ENCODE peak calls at places on chromosomes 5 and 9, in eight cellular contexts. R, C, K, Z, P, T, N and E are unnamed samples.

GRCh38 chr9:132005896-132006295 is 73.8 kb downstream of the MED27 start:
- DNase-seq in R (no peak), C (no peak), K (peak), Z (no peak), P (no peak), T (no peak), N (no peak), E (no peak)

GRCh38 chr9:116860509-116861120 is 173.5 kb downstream of the TRIM32 start:
- DNase-seq in R (peak), C (peak), K (peak), Z (no peak), P (peak), T (no peak), N (no peak), E (peak)

GRCh38 chr9:38205279-38205678 is 136.3 kb upstream of the SHB start:
- DNase-seq in R (no peak), C (no peak), K (no peak), Z (no peak), P (no peak), T (peak), N (no peak), E (no peak)

GRCh38 chr9:73643379-73644013 is 491.8 kb downstream of the ANXA1 start:
- DNase-seq in R (no peak), C (no peak), K (peak), Z (no peak), P (no peak), T (no peak), N (no peak), E (no peak)

GRCh38 chr5:135843571-135844337 is 9.3 kb downstream of the SLC25A48 start:
- DNase-seq in R (no peak), C (no peak), K (no peak), Z (no peak), P (no peak), T (no peak), N (no peak), E (no peak)

GRCh38 chr9:13719981-13720380 is 440.5 kb upstream of the MPDZ start:
- DNase-seq in R (no peak), C (no peak), K (peak), Z (no peak), P (no peak), T (no peak), N (no peak), E (no peak)

GRCh38 chr9:35277649-35278359 is 116.0 kb downstream of the UNC13B start:
- DNase-seq in R (no peak), C (no peak), K (peak), Z (no peak), P (no peak), T (no peak), N (no peak), E (no peak)

GRCh38 chr9:114057161-114057560 is 20.9 kb downstream of the AMBP start:
- DNase-seq in R (no peak), C (no peak), K (no peak), Z (no peak), P (no peak), T (no peak), N (no peak), E (no peak)

GRCh38 chr9:80664327-80665210 is 1024.8 kb downstream of the TLE1 start:
- DNase-seq in R (no peak), C (no peak), K (no peak), Z (no peak), P (no peak), T (no peak), N (no peak), E (no peak)

GRCh38 chr9:78213696-78214095 is 22.2 kb upstream of the CEP78 start:
- DNase-seq in R (no peak), C (no peak), K (peak), Z (no peak), P (no peak), T (no peak), N (no peak), E (no peak)

GRCh38 chr9:36401179-36401740 is 1.2 kb upstream of the RNF38 start:
- DNase-seq in R (peak), C (peak), K (peak), Z (no peak), P (peak), T (no peak), N (no peak), E (no peak)

GRCh38 chr5:61489574-61489973 is 157.5 kb downstream of the ZSWIM6 start:
- DNase-seq in R (no peak), C (no peak), K (no peak), Z (no peak), P (no peak), T (no peak), N (no peak), E (no peak)

GRCh38 chr5:160036243-160036642 is 27.3 kb downstream of the TTC1 start:
- DNase-seq in R (no peak), C (no peak), K (no peak), Z (no peak), P (no peak), T (no peak), N (no peak), E (no peak)

GRCh38 chr5:1838013-1838412 is 36.8 kb downstream of the NDUFS6 start:
- DNase-seq in R (no peak), C (no peak), K (no peak), Z (no peak), P (no peak), T (no peak), N (no peak), E (no peak)